ENCODE peak calls at places on chromosomes 7 and 10, in four cellular contexts. M is cardiac fibroblast, P is prostate gland, D is fibroblast of the aortic adventitia. A is an unnamed sample.

GRCh38 chr10:34996843-34997242 is 93.3 kb downstream of the CUL2 start:
- DNase-seq in M (peak; percentile 25), P (no peak), D (peak; percentile 11), A (no peak)

GRCh38 chr7:98493379-98493778 is 92.5 kb upstream of the BAIAP2L1 start:
- DNase-seq in M (no peak), P (no peak), D (no peak), A (no peak)

GRCh38 chr10:99235469-99235871 is at the start of gene HPSE2:
- DNase-seq in M (no peak), P (no peak), D (no peak), A (no peak)

GRCh38 chr7:8151161-8151560 is 110.8 kb downstream of the ICA1 start:
- DNase-seq in M (no peak), P (no peak), D (no peak), A (no peak)

GRCh38 chr7:15561840-15562239 is at the start of gene AGMO:
- DNase-seq in M (peak; percentile 21), P (no peak), D (peak; percentile 31), A (no peak)

GRCh38 chr10:55668326-55668922 is 692.6 kb downstream of the ZWINT start:
- DNase-seq in M (no peak), P (no peak), D (no peak), A (no peak)

GRCh38 chr10:24718031-24718855 is 5.4 kb downstream of the ARHGAP21 start:
- DNase-seq in M (peak; percentile 72), P (no peak), D (peak; percentile 86), A (no peak)

GRCh38 chr10:13080643-13081042 is 19.3 kb upstream of the OPTN start:
- DNase-seq in M (no peak), P (no peak), D (no peak), A (no peak)

GRCh38 chr10:74244097-74244685 is 93.2 kb downstream of the ADK start:
- DNase-seq in M (peak; percentile 76), P (no peak), D (peak; percentile 84), A (peak; percentile 41)

GRCh38 chr10:17282311-17282710 is 54.3 kb downstream of the VIM start:
- DNase-seq in M (no peak), P (no peak), D (no peak), A (no peak)

GRCh38 chr7:141198191-141198958 is 124.5 kb downstream of the TMEM178B start:
- DNase-seq in M (no peak), P (no peak), D (no peak), A (no peak)

GRCh38 chr7:6533893-6534804 is 17.1 kb downstream of the GRID2IP start:
- DNase-seq in M (no peak), P (no peak), D (no peak), A (no peak)

GRCh38 chr10:119871881-119872609 is 598 bp downstream of the MCMBP start:
- DNase-seq in M (peak; percentile 65), P (peak; percentile 33), D (peak; percentile 45), A (no peak)

GRCh38 chr7:96331233-96331632 is 9.3 kb upstream of the SLC25A13 start:
- DNase-seq in M (no peak), P (no peak), D (no peak), A (no peak)

GRCh38 chr7:70210200-70210960 is 612.1 kb downstream of the AUTS2 start:
- DNase-seq in M (no peak), P (no peak), D (no peak), A (no peak)

GRCh38 chr7:28804157-28804556 is 154.0 kb downstream of the TRIL start:
- DNase-seq in M (no peak), P (no peak), D (no peak), A (no peak)

GRCh38 chr10:107004362-107004761 is 160.1 kb downstream of the SORCS1 start:
- DNase-seq in M (no peak), P (no peak), D (no peak), A (no peak)

GRCh38 chr10:90740265-90740664 is 117.6 kb downstream of the HTR7 start:
- DNase-seq in M (no peak), P (no peak), D (no peak), A (no peak)

GRCh38 chr7:68224041-68224534 is 1227.5 kb downstream of the TYW1 start:
- DNase-seq in M (no peak), P (peak; percentile 33), D (no peak), A (no peak)

GRCh38 chr7:116930156-116930913 is 23.0 kb upstream of the ST7 start:
- DNase-seq in M (peak; percentile 83), P (peak; percentile 79), D (peak; percentile 88), A (peak; percentile 43)
- H3K4me3 ChIP-seq in M (no peak overlapping the region), P (no peak overlapping the region), D (no peak overlapping the region), A (no peak overlapping the region)

GRCh38 chr7:20197837-20198236 is 19.3 kb downstream of the MACC1 start:
- DNase-seq in M (no peak), P (no peak), D (peak; percentile 42), A (no peak)
- TF ChIP-seq CTCF in M (peak; percentile 39), P (no peak), D (peak; percentile 47), A (no peak)

GRCh38 chr7:128166603-128167315 is 74.3 kb upstream of the LEP start:
- DNase-seq in M (peak; percentile 3), P (no peak), D (no peak), A (no peak)

GRCh38 chr7:128167791-128168666 is 73.0 kb upstream of the LEP start:
- DNase-seq in M (no peak), P (no peak), D (no peak), A (no peak)

GRCh38 chr7:128167316-128167691 is 73.8 kb upstream of the LEP start:
- DNase-seq in M (peak; percentile 53), P (no peak), D (peak; percentile 52), A (no peak)

GRCh38 chr7:128170461-128170860 is 70.6 kb upstream of the LEP start:
- DNase-seq in M (no peak), P (no peak), D (no peak), A (no peak)

GRCh38 chr7:128168667-128169210 is 72.3 kb upstream of the LEP start:
- DNase-seq in M (peak; percentile 19), P (no peak), D (peak; percentile 10), A (no peak)
- H3K4me3 ChIP-seq in M (no peak overlapping the region), P (no peak overlapping the region), D (no peak overlapping the region), A (no peak overlapping the region)

GRCh38 chr7:18119985-18120384 is 92.3 kb upstream of the PRPS1L1 start:
- DNase-seq in M (peak; percentile 27), P (no peak), D (peak; percentile 10), A (no peak)
- TF ChIP-seq CTCF in M (peak; percentile 27), P (no peak), D (peak; percentile 30), A (peak; percentile 33)

DNA sequence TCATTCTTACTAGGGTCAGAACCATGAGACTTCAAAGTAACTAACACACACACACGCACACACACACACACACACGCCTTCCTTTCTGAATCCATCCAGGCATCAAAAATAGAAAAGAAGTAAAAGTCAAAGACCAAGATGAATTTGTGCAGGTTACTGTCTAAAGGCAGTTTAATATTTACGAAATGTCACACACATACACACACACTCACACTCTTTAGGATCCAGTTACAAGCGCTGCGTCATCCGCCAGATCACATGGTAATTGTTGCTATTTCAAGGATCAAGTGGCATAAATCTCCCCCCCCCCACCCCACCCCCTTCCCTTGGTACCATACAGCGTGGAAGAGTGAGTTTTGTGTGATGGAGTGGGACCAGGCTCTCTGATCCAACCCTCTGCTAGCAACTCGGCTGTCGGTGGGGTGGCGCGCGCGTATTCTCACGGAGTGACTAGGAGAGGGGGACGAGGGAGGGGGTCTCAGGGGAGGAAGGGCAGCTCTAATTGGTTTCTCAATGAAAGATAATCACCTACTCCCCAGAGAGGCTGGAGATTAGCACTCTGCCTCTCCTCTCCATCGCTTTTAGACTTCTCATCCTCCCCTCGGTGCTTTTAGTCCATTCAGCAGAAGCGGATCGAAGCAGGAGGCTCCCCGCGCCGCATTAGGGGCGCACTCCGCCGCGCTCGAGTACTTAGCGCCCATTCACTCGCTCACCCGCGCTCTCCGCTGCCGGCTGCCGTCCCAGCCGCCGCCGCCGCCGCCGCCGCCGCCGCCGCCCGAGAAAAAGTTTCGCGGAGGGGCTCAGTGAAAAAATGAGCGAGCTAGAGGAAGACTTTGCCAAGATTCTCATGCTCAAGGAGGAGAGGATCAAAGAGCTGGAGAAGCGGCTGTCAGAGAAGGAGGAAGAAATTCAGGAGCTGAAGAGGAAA is 83.5 kb upstream of the PRKG1 start:
- DNase-seq in M (peak; percentile 92), P (no peak), D (peak; percentile 93), A (no peak)
- H3K4me3 ChIP-seq in M (peak overlapping the region; percentile 79), P (peak overlapping the region; percentile 40), D (peak overlapping the region; percentile 85), A (no peak overlapping the region)

DNA sequence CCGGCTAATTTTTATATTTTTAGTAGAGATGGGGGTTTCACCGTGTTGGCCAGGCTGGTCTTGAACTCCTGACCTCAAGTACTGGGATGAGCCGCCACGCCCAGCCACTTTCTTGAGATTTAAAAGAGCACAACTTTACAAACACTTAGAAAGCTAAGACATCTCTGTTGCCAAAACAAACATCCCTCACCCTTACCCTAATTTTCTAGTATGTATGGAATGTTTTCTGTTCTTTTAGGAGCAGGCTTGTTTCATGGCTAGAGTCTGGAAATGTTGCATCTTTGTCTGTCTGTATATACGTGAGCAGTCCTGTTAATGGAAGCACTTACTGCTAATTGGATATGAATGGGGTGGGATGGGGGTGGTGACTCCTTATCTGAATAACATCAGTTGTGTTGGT is 2.9 kb downstream of the OLAH start:
- DNase-seq in M (peak; percentile 78), P (no peak), D (peak; percentile 69), A (no peak)
- TF ChIP-seq CTCF in M (no peak), P (no peak), D (no peak), A (no peak)

DNA sequence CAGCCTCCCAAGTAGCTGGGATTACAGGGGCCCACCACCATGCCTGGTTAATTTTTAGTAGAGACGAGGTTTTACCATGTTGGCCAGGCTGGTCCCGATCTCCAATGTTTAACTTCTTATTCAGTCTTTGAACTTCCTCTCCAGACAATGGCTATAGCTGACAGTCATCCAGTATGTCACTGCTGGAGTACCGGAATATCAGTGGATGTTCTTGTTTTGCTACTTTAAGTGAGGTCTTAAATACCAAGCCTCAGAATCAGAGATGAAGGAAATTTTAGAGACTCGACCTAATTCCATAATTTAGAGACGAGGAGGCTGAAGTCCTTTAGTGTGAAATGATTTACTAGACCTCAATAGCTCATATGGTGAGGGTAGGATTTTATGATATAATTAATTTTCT is 294.8 kb upstream of the KLF6 start:
- DNase-seq in M (no peak), P (no peak), D (no peak), A (no peak)
- H3K4me3 ChIP-seq in M (no peak overlapping the region), P (no peak overlapping the region), D (no peak overlapping the region), A (no peak overlapping the region)

DNA sequence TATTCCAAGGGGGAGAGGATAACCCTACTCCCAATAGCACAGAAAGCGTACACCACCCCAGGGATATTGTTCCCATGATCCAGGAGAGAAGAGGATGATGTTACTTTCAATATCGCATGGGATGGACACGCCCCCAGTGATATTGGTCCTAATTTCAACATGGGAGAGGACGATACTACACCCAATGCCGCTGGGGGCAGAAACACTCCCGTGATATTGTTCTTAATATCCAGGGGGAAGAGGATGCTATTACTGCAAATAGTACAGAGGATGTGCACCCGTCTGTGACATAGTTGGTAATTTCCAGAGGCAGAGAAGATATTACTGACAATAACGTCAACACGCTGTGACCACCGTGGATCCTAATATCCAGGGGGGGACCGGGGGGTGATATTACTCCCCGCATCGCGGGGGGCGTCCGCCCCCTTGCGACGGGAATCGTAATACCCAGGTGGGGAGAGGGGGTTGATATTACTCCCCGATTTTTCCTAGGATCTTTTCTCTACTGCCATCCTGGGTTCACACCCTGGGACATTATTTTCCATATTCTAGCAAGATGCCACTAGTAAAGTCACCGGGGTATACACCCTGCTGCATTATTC is 16.6 kb downstream of the MEIG1 start:
- DNase-seq in M (no peak), P (no peak), D (no peak), A (no peak)
- TF ChIP-seq CTCF in M (peak; percentile 14), P (no peak), D (peak; percentile 40), A (no peak)